ENCODE peak calls at places on chromosomes 2 and 18, in six cellular contexts. R is psoas muscle; G is suprapubic skin; L is CD4-positive, alpha-beta T cell; A is GM13977; F is retinal pigment epithelial cell. S is an unnamed sample.

GRCh38 chr2:61396005-61396404 is 74.9 kb downstream of the USP34 start:
- DNase-seq in G (no peak), A (no peak), L (no peak), F (no peak), R (no peak), S (no peak)

GRCh38 chr2:61877571-61878245 is 10.7 kb downstream of the CCT4 start:
- DNase-seq in L (no peak), R (no peak), G (no peak), F (no peak), A (no peak), S (no peak)

GRCh38 chr18:9708057-9708881 is at the start of gene RAB31:
- DNase-seq in F (no peak), A (peak), R (peak), L (no peak), G (peak), S (no peak)

GRCh38 chr2:40037303-40037702 is 258.2 kb upstream of the THUMPD2 start:
- DNase-seq in R (no peak), G (no peak), F (no peak), L (no peak), A (no peak), S (no peak)

GRCh38 chr2:122081743-122082142 is 326.3 kb downstream of the TSN start:
- DNase-seq in R (no peak), F (no peak), G (no peak), L (no peak), A (no peak), S (no peak)

GRCh38 chr18:36511791-36512352 is 214.4 kb downstream of the FHOD3 start:
- DNase-seq in A (no peak), G (no peak), F (no peak), L (no peak), R (no peak), S (no peak)

GRCh38 chr2:39851251-39851650 is 72.2 kb upstream of the THUMPD2 start:
- DNase-seq in R (no peak), F (no peak), L (no peak), G (no peak), A (no peak), S (no peak)

GRCh38 chr2:235468978-235469694 is 24.7 kb upstream of the AGAP1 start:
- DNase-seq in R (no peak), G (peak), F (peak), A (no peak), L (no peak), S (no peak)

GRCh38 chr18:63648241-63648640 is 4.2 kb upstream of the SERPINB4 start:
- DNase-seq in R (no peak), L (no peak), G (no peak), F (peak), A (no peak), S (no peak)

GRCh38 chr2:38665854-38666577 is at the start of gene GALM:
- DNase-seq in A (peak), L (peak), F (peak), G (peak), R (peak), S (peak)

GRCh38 chr2:231642631-231643493 is 50.2 kb downstream of the TEX44 start:
- DNase-seq in R (peak), G (peak), L (no peak), A (peak), F (peak), S (no peak)

GRCh38 chr2:181036848-181037603 is 56.6 kb downstream of the UBE2E3 start:
- DNase-seq in A (no peak), L (no peak), F (no peak), R (no peak), G (no peak), S (no peak)

GRCh38 chr2:218367415-218368149 is 10.9 kb downstream of the CATIP start:
- DNase-seq in L (peak), A (peak), F (no peak), G (peak), R (peak), S (peak)

GRCh38 chr18:21051615-21052014 is 60.0 kb downstream of the ROCK1 start:
- DNase-seq in G (no peak), A (no peak), R (no peak), F (no peak), L (no peak), S (no peak)

GRCh38 chr2:171459498-171459897 is 25.5 kb downstream of the DCAF17 start:
- DNase-seq in F (no peak), R (no peak), A (no peak), L (no peak), G (no peak), S (no peak)

GRCh38 chr2:20693317-20693716 is 26.4 kb downstream of the GDF7 start:
- DNase-seq in L (no peak), A (no peak), G (no peak), F (no peak), R (no peak), S (no peak)

GRCh38 chr18:45785015-45785597 is 40.4 kb upstream of the SIGLEC15 start:
- DNase-seq in F (no peak), G (no peak), A (no peak), L (no peak), R (no peak), S (no peak)

GRCh38 chr2:133817680-133818566 is 249.7 kb upstream of the NCKAP5 start:
- DNase-seq in F (peak), A (no peak), G (no peak), R (no peak), L (no peak), S (no peak)

GRCh38 chr2:101983486-101983885 is 8.3 kb upstream of the IL1R2 start:
- DNase-seq in F (peak), R (no peak), G (no peak), A (no peak), L (no peak), S (no peak)

GRCh38 chr2:25445464-25445863 is 103.7 kb upstream of the DNMT3A start:
- DNase-seq in G (no peak), F (no peak), R (no peak), A (no peak), L (no peak), S (no peak)

GRCh38 chr2:40310303-40310702 is 141.6 kb downstream of the SLC8A1 start:
- DNase-seq in R (no peak), G (no peak), L (no peak), A (no peak), F (no peak), S (no peak)

GRCh38 chr2:37191747-37192146 is 3.3 kb upstream of the SULT6B1 start:
- DNase-seq in L (no peak), A (no peak), R (no peak), G (no peak), F (no peak), S (no peak)

GRCh38 chr2:160371251-160372009 is 122.2 kb downstream of the RBMS1 start:
- DNase-seq in F (no peak), A (no peak), L (no peak), G (no peak), R (no peak), S (no peak)

GRCh38 chr2:147231081-147231480 is 613.7 kb upstream of the ACVR2A start:
- DNase-seq in R (no peak), G (no peak), L (no peak), F (no peak), A (no peak), S (no peak)

GRCh38 chr2:81976998-81977397 is 1672.4 kb upstream of the LRRTM1 start:
- DNase-seq in R (no peak), A (no peak), L (no peak), G (no peak), F (peak), S (no peak)

GRCh38 chr2:198004921-198005829 is 200.8 kb downstream of the PLCL1 start:
- DNase-seq in L (no peak), R (peak), F (no peak), G (no peak), A (peak), S (no peak)

GRCh38 chr2:71471276-71471675 is 17.9 kb downstream of the DYSF start:
- DNase-seq in L (no peak), R (no peak), F (no peak), A (no peak), G (no peak), S (no peak)

GRCh38 chr18:31099490-31100230 is 2.6 kb downstream of the DSC2 start:
- DNase-seq in L (no peak), G (no peak), F (no peak), R (no peak), A (no peak), S (no peak)

GRCh38 chr2:156340818-156341481 is 8.4 kb upstream of the NR4A2 start:
- DNase-seq in R (no peak), G (no peak), F (no peak), A (peak), L (no peak), S (no peak)

GRCh38 chr2:182372661-182373060 is 54.2 kb downstream of the PDE1A start:
- DNase-seq in G (no peak), A (no peak), L (no peak), R (no peak), F (peak), S (no peak)

GRCh38 chr18:48529796-48530195 is 9.0 kb upstream of the CTIF start:
- DNase-seq in L (no peak), F (no peak), A (no peak), R (no peak), G (no peak), S (no peak)

GRCh38 chr18:32595735-32596134 is 125.1 kb upstream of the GAREM1 start:
- DNase-seq in L (no peak), G (no peak), A (no peak), F (no peak), R (no peak), S (no peak)

GRCh38 chr2:185807351-185807750 is 68.7 kb downstream of the FSIP2 start:
- DNase-seq in G (no peak), R (no peak), F (no peak), L (no peak), A (no peak), S (no peak)

GRCh38 chr2:14951569-14952285 is 319.2 kb downstream of the LRATD1 start:
- DNase-seq in G (no peak), A (no peak), R (no peak), L (no peak), F (no peak), S (no peak)

GRCh38 chr2:213315168-213315876 is 31.1 kb downstream of the SPAG16 start:
- DNase-seq in G (no peak), R (no peak), L (no peak), A (no peak), F (no peak), S (no peak)

GRCh38 chr2:40103163-40103562 is 324.1 kb upstream of the THUMPD2 start:
- DNase-seq in A (no peak), G (no peak), R (no peak), L (no peak), F (peak), S (no peak)

GRCh38 chr18:9988665-9989064 is 74.8 kb downstream of the VAPA start:
- DNase-seq in G (no peak), F (no peak), L (no peak), R (no peak), A (no peak), S (no peak)

GRCh38 chr2:31414601-31415241 is at the start of gene XDH:
- DNase-seq in A (no peak), F (no peak), G (no peak), L (no peak), R (no peak), S (no peak)

GRCh38 chr2:156329922-156330726 is 2.4 kb downstream of the NR4A2 start:
- DNase-seq in G (no peak), L (no peak), A (peak), F (no peak), R (no peak), S (no peak)

GRCh38 chr2:86221066-86221684 is 21.9 kb downstream of the MRPL35 start:
- DNase-seq in A (peak), L (no peak), G (no peak), F (no peak), R (no peak), S (no peak)

DNA sequence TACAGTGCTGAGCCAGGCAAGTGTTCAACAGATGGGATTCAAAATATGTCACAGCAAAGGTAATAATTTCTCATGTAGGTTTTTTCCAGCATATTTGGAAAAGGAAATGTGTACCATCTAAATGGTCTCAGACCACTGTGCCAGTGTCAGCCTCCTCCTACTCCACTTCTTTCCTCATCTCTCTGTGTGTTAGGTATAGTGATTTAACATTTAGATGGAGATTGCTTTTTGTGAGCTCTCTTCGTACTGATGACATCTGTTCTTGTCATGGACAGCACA is 80.9 kb upstream of the TSPYL6 start:
- DNase-seq in F (no peak), G (no peak), R (no peak), A (no peak), L (no peak), S (no peak)
- TF ChIP-seq CTCF in F (no peak), G (no peak), R (no peak), A (no peak), L (no peak), S (no peak)

DNA sequence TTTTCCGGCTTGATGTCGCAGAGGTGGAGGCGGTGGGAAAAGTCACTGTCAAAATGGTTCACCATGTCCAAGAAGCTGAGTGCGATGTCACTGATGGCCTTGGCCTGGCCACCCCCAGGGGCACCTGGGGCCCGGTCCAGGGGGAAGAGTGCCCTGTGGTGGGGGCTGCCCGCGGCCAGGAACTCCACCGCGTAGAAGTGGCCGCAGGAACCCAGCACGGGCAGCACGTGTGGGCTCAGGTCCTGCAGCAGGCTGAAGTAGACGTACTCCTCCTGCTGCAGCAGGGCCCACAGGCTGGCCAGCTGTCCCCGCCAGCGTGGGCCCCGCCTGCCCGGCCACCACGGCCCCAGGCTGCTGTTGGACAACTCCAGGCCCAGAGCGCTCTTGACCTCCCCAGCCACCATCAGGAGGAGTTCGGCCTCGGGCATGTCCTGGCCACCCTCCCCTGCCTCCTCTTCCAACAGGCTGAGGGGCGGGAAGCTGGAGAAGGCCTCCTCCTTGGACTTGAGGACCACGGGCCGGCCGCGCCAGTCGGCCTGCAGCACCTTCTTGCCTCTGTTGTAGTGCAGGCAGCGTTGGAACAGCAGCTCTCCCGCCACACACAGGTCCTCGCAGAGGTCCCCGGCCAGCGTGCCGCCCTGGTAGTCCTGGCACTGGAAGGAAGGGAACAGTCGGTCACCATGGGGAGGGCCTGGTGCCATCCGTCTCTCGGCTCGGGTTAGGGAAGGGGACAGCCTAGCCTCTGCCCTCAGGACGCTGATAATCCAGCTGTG is 10.3 kb downstream of the DIPK1C start:
- DNase-seq in L (no peak), R (no peak), A (no peak), G (no peak), F (no peak), S (peak)
- TF ChIP-seq CTCF in L (no peak), R (no peak), A (no peak), G (no peak), F (no peak), S (no peak)

GRCh38 chr2:44668336-44668735 is 273.2 kb upstream of the SIX3 start:
- DNase-seq in L (no peak), G (no peak), R (no peak), A (peak), F (no peak), S (no peak)
- TF ChIP-seq CTCF in L (no peak), G (no peak), R (no peak), A (peak), F (peak), S (peak)

DNA sequence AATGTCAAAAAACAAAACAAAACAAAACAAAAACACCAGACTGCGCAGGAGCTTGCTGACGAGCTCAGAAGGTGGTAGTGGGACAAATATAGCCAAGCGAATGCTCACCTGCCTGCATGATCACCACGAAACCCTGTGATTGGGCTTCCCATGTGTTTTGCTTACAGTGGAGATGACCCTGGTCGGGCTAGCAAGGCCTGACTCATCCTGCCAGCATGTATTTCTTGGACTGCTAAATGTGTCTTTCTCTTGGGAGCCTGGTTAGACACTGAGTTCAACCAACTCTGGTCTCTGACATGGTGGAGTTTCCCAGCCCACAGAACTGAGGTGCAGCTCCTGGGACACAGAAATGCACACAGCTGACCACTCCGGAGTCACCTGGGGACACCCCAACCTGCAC is 30.7 kb upstream of the DUSP2 start:
- DNase-seq in A (no peak), F (no peak), R (no peak), G (no peak), L (no peak), S (no peak)
- TF ChIP-seq CTCF in A (no peak), F (no peak), R (no peak), G (no peak), L (no peak), S (no peak)

GRCh38 chr2:44715671-44716077 is 225.8 kb upstream of the SIX3 start:
- DNase-seq in R (no peak), L (no peak), A (no peak), G (no peak), F (peak), S (no peak)
- TF ChIP-seq CTCF in R (peak), L (no peak), A (peak), G (no peak), F (peak), S (peak)

GRCh38 chr2:16153754-16154035 is 213.3 kb downstream of the MYCN start:
- DNase-seq in G (no peak), R (no peak), A (no peak), L (no peak), F (no peak), S (no peak)
- TF ChIP-seq CTCF in G (no peak), R (no peak), A (no peak), L (no peak), F (no peak), S (no peak)

GRCh38 chr2:129193961-129194360 is 785.5 kb upstream of the RAB6C start:
- DNase-seq in G (no peak), R (no peak), L (no peak), F (no peak), A (no peak), S (no peak)
- TF ChIP-seq CTCF in G (no peak), R (no peak), L (no peak), F (no peak), A (no peak), S (no peak)

GRCh38 chr2:99335911-99336779 is at the start of gene TXNDC9:
- DNase-seq in A (peak), R (peak), G (peak), L (peak), F (peak), S (peak)
- TF ChIP-seq CTCF in A (no peak), R (no peak), G (no peak), L (no peak), F (no peak), S (no peak)

GRCh38 chr2:10879624-10880585 is 31.8 kb upstream of the KCNF1 start:
- DNase-seq in F (no peak), G (no peak), R (no peak), L (no peak), A (no peak), S (peak)
- TF ChIP-seq CTCF in F (peak), G (no peak), R (no peak), L (no peak), A (no peak), S (peak)

GRCh38 chr2:151887164-151887563 is 58.9 kb upstream of the ARL5A start:
- DNase-seq in L (no peak), F (no peak), G (no peak), A (no peak), R (no peak), S (no peak)

GRCh38 chr2:151886235-151886634 is 58.0 kb upstream of the ARL5A start:
- DNase-seq in R (no peak), G (no peak), F (no peak), L (no peak), A (no peak), S (no peak)

GRCh38 chr2:151891566-151892194 is 63.5 kb upstream of the ARL5A start:
- DNase-seq in A (no peak), R (peak), L (no peak), G (no peak), F (no peak), S (no peak)
- TF ChIP-seq CTCF in A (no peak), R (peak), L (no peak), G (no peak), F (no peak), S (no peak)